ENCODE peak calls at places on chromosome 22, in five cellular contexts. S is body of pancreas, R is testis, U is GM23338, H is GM12878. D is an unnamed sample.
A peak's percentile ranks its signal among the peaks of the same experiment; 100 is the strongest.

GRCh38 chr22:39496131-39496838 is 5.8 kb upstream of the MIEF1 start:
- DNase-seq in S (peak; percentile 84), U (peak; percentile 91), H (no peak), R (peak; percentile 86), D (peak; percentile 86)

GRCh38 chr22:41526802-41527799 is 17.2 kb downstream of the POLR3H start:
- DNase-seq in S (peak; percentile 61), H (no peak), R (peak; percentile 47), U (peak; percentile 70), D (peak; percentile 36)

GRCh38 chr22:48449466-48450187 is 1378.0 kb downstream of the BRD1 start:
- DNase-seq in U (no peak), H (no peak), R (no peak), S (no peak), D (no peak)

GRCh38 chr22:32904044-32904443 is 102.5 kb downstream of the TIMP3 start:
- DNase-seq in R (peak; percentile 77), U (peak; percentile 83), S (peak; percentile 16), H (no peak), D (peak; percentile 64)

GRCh38 chr22:30943368-30943767 is 25.2 kb downstream of the MORC2 start:
- DNase-seq in U (no peak), R (no peak), H (no peak), S (no peak), D (peak; percentile 27)

GRCh38 chr22:30183861-30184278 is 62.7 kb downstream of the LIF start:
- DNase-seq in U (no peak), S (no peak), R (no peak), H (no peak), D (no peak)

GRCh38 chr22:25702046-25702445 is 39.9 kb upstream of the MYO18B start:
- DNase-seq in U (no peak), H (no peak), R (no peak), S (no peak), D (peak; percentile 5)

GRCh38 chr22:39349506-39349966 is 255 bp upstream of the SYNGR1 start:
- DNase-seq in U (peak; percentile 77), H (no peak), S (peak; percentile 27), R (peak; percentile 57), D (no peak)

GRCh38 chr22:42842658-42843370 is 14.3 kb downstream of the ARFGAP3 start:
- DNase-seq in R (no peak), S (no peak), U (no peak), H (no peak), D (no peak)

GRCh38 chr22:43867839-43868652 is 5.7 kb upstream of the SULT4A1 start:
- DNase-seq in R (peak; percentile 63), S (peak; percentile 56), H (no peak), U (peak; percentile 95), D (peak; percentile 44)

GRCh38 chr22:23069502-23070357 is 589 bp upstream of the GNAZ start:
- DNase-seq in R (peak; percentile 95), S (peak; percentile 94), U (peak; percentile 93), H (peak; percentile 15), D (peak; percentile 83)

GRCh38 chr22:40707154-40707553 is 27.9 kb downstream of the MCHR1 start:
- DNase-seq in S (no peak), H (no peak), U (no peak), R (no peak), D (no peak)

GRCh38 chr22:45164217-45165123 is 745 bp downstream of the NUP50 start:
- DNase-seq in S (peak; percentile 41), H (no peak), U (peak; percentile 45), R (no peak), D (peak; percentile 27)

GRCh38 chr22:22750335-22751042 is 106.1 kb downstream of the GGTLC2 start:
- DNase-seq in U (no peak), R (no peak), S (no peak), H (no peak), D (no peak)

GRCh38 chr22:35860837-35861236 is 143.2 kb downstream of the APOL5 start:
- DNase-seq in R (no peak), U (no peak), H (no peak), S (no peak), D (no peak)

GRCh38 chr22:41181349-41182241 is 23.5 kb upstream of the L3MBTL2 start:
- DNase-seq in H (no peak), U (peak; percentile 67), R (no peak), S (no peak), D (peak; percentile 78)

GRCh38 chr22:49971232-49972162 is 10.9 kb downstream of the PIM3 start:
- DNase-seq in U (peak; percentile 61), H (no peak), S (peak; percentile 67), R (peak; percentile 84), D (peak; percentile 92)

GRCh38 chr22:29751669-29752068 is 15.1 kb downstream of the ZMAT5 start:
- DNase-seq in U (no peak), S (no peak), H (no peak), R (no peak), D (no peak)

GRCh38 chr22:44159230-44159629 is 21.5 kb upstream of the PARVG start:
- DNase-seq in S (no peak), R (no peak), U (no peak), H (no peak), D (no peak)

GRCh38 chr22:33116846-33117547 is 58.8 kb upstream of the SYN3 start:
- DNase-seq in U (no peak), H (no peak), S (no peak), R (no peak), D (no peak)

GRCh38 chr22:46131151-46131587 is 19.2 kb upstream of the PPARA start:
- DNase-seq in R (no peak), H (no peak), U (peak; percentile 89), S (no peak), D (no peak)

GRCh38 chr22:20506543-20507252 is 712 bp upstream of the MED15 start:
- DNase-seq in R (no peak), U (no peak), S (no peak), H (no peak), D (no peak)
- H3K27ac ChIP-seq in R (peak overlapping the region; percentile 83), U (no peak overlapping the region), S (peak overlapping the region; percentile 92), H (no peak overlapping the region), D (no peak overlapping the region)

GRCh38 chr22:37427711-37428635 is 694 bp upstream of the ELFN2 start:
- DNase-seq in R (no peak), U (peak; percentile 50), S (no peak), H (no peak), D (no peak)

GRCh38 chr22:37425369-37425768 is 1.9 kb downstream of the ELFN2 start:
- DNase-seq in H (no peak), S (no peak), U (no peak), R (no peak), D (no peak)

GRCh38 chr22:37427128-37427710 is at the start of gene ELFN2:
- DNase-seq in H (no peak), R (no peak), S (peak; percentile 37), U (peak; percentile 66), D (no peak)

GRCh38 chr22:37425800-37426531 is 1.3 kb downstream of the ELFN2 start:
- DNase-seq in R (no peak), U (peak; percentile 70), H (no peak), S (no peak), D (no peak)

DNA sequence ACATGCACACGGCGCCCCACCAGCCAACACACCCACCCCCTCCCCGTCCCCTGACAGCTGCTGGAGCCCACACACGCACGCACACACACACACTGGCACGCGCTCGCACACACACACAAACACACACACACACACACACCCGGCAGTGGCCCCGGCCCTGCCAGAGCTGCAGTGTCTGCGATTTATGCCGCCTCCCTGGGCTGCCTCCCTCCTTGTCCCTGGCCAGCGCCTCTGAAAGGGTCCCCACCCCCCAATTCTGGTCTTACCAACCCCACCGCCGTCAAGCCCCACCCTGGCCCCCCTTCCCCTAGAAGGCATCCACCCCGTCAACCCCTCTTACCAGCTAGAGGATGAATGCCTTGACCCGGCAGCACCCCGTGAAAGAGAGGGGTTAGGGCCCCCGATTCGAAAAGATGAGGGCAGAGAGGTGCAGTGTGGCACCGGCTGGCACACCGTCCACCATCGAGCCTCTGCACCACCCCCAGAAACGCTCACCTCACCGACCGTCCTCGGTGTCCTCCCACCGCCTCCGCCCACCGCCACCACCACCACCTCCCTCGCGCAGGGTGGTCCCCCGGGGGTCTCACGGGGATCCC is 649 bp downstream of the ELFN2 start:
- DNase-seq in H (no peak), U (no peak), R (no peak), S (no peak), D (no peak)
- H3K27ac ChIP-seq in H (no peak overlapping the region), U (no peak overlapping the region), R (no peak overlapping the region), S (no peak overlapping the region), D (no peak overlapping the region)

GRCh38 chr22:24697671-24698082 is 76.8 kb downstream of the PIWIL3 start:
- DNase-seq in H (no peak), S (peak; percentile 34), R (no peak), U (no peak), D (peak; percentile 77)

GRCh38 chr22:24696551-24697001 is 77.9 kb downstream of the PIWIL3 start:
- DNase-seq in R (no peak), S (no peak), U (no peak), H (no peak), D (no peak)

GRCh38 chr22:24695958-24696511 is 78.5 kb downstream of the PIWIL3 start:
- DNase-seq in R (no peak), U (peak; percentile 71), S (no peak), H (no peak), D (peak; percentile 59)

GRCh38 chr22:24698266-24698926 is 76.1 kb downstream of the PIWIL3 start:
- DNase-seq in U (no peak), H (no peak), R (no peak), S (no peak), D (no peak)

DNA sequence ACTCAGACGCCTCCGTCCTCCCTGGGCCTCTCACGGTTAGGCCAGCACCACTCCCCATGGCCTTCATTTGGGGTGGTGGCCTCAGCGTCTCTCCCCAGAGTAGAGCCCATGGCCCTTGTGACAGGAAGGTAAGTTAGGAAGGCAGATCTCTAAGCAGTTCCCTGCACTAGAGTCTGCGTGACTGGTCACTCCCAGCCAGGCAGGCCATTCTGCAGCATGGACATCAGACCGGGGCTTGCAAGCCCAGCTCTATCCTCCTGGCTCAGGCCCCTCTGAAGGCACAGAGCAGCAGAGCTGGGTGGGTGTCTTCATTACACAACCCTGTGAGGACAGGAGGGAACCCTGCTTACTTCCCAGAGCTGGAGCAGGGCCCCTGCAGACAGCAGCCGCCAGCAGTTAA is 77.4 kb downstream of the PIWIL3 start:
- DNase-seq in H (no peak), R (no peak), U (no peak), S (no peak), D (no peak)
- H3K27ac ChIP-seq in H (no peak overlapping the region), R (no peak overlapping the region), U (no peak overlapping the region), S (peak overlapping the region; percentile 29), D (peak overlapping the region; percentile 4)

DNA sequence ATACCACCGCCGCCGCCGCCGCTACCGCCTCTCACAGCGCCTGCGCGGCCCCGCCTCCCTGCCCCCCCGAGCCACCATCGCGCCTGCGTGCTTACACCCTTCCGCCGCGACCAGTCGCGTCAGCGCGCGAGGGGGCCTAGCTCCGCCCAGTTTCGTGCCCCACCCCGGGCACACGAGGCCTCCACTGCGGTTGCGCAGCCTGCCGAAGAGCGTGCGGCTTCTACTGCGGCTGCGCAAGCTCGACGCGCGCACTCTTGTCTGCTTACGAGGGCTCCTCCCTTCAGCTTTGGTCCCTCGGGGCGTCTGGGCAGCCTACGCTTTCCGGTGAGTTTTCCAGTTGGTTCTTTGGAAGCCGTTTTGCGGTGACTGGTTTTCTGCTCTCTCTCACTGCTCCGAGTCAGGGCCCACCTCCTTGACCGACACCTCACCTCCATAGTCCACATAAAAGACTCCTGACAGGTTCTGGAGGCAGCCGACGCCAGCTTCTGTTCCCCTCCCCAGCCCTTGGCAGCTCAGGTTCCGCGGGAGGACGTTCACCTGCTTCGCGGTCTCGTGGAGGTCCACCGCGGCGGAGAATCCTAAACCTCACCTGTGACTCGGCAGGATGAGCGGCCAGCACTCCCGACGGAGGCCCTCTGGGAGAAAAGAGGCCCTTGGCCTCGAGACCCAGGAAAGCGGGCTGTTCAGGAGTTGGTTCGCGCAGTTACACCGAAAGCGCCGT is at the start of gene PITPNB:
- DNase-seq in H (peak; percentile 90), S (peak; percentile 99), U (peak; percentile 98), R (peak; percentile 95), D (peak; percentile 98)
- H3K27ac ChIP-seq in H (peak within 1 kb of the TSS; percentile 96), S (peak within 1 kb of the TSS; percentile 92), U (peak within 1 kb of the TSS; percentile 93), R (peak within 1 kb of the TSS; percentile 99), D (peak within 1 kb of the TSS; percentile 94)